ENCODE peak calls at places on chromosomes 1 and 21, in ten cellular contexts. One of them, this sample, is unnamed.

GRCh38 chr1:100219879-100220278 is 29.8 kb downstream of the DBT start:
- DNase-seq in testis: no peak
- DNase-seq in mucosa of descending colon: no peak
- DNase-seq in adrenal gland: no peak
- DNase-seq in hepatocyte: no peak
- DNase-seq in neural progenitor cell: no peak
- DNase-seq in mammary epithelial cell: no peak
- DNase-seq in thoracic aorta: no peak
- DNase-seq in tibial artery: no peak
- DNase-seq in IMR-90: no peak
- DNase-seq in this sample: no peak

GRCh38 chr21:18636897-18637296 is 233.3 kb upstream of the TMPRSS15 start:
- DNase-seq in testis: no peak
- DNase-seq in mucosa of descending colon: no peak
- DNase-seq in adrenal gland: no peak
- DNase-seq in hepatocyte: no peak
- DNase-seq in neural progenitor cell: no peak
- DNase-seq in mammary epithelial cell: no peak
- DNase-seq in thoracic aorta: no peak
- DNase-seq in tibial artery: no peak
- DNase-seq in IMR-90: no peak
- DNase-seq in this sample: no peak

GRCh38 chr21:34932233-34932632 is 116.9 kb downstream of the RUNX1 start:
- DNase-seq in testis: no peak
- DNase-seq in mucosa of descending colon: no peak
- DNase-seq in adrenal gland: no peak
- DNase-seq in hepatocyte: no peak
- DNase-seq in neural progenitor cell: no peak
- DNase-seq in mammary epithelial cell: no peak
- DNase-seq in thoracic aorta: no peak
- DNase-seq in tibial artery: no peak
- DNase-seq in IMR-90: no peak
- DNase-seq in this sample: no peak

GRCh38 chr21:33334191-33334590 is 9.4 kb downstream of the IFNAR1 start:
- DNase-seq in testis: no peak
- DNase-seq in mucosa of descending colon: no peak
- DNase-seq in adrenal gland: no peak
- DNase-seq in hepatocyte: no peak
- DNase-seq in neural progenitor cell: no peak
- DNase-seq in mammary epithelial cell: no peak
- DNase-seq in thoracic aorta: no peak
- DNase-seq in tibial artery: no peak
- DNase-seq in IMR-90: no peak
- DNase-seq in this sample: no peak

GRCh38 chr1:239031310-239031709 is 355.1 kb upstream of the CHRM3 start:
- DNase-seq in testis: no peak
- DNase-seq in mucosa of descending colon: no peak
- DNase-seq in adrenal gland: no peak
- DNase-seq in hepatocyte: no peak
- DNase-seq in neural progenitor cell: no peak
- DNase-seq in mammary epithelial cell: no peak
- DNase-seq in thoracic aorta: no peak
- DNase-seq in tibial artery: no peak
- DNase-seq in IMR-90: no peak
- DNase-seq in this sample: no peak

GRCh38 chr1:5621692-5622091 is 370.5 kb downstream of the NPHP4 start:
- DNase-seq in testis: no peak
- DNase-seq in mucosa of descending colon: no peak
- DNase-seq in adrenal gland: no peak
- DNase-seq in hepatocyte: no peak
- DNase-seq in neural progenitor cell: no peak
- DNase-seq in mammary epithelial cell: peak; percentile 3
- DNase-seq in thoracic aorta: no peak
- DNase-seq in tibial artery: no peak
- DNase-seq in IMR-90: no peak
- DNase-seq in this sample: no peak

GRCh38 chr1:99481391-99481996 is 164.4 kb upstream of the PALMD start:
- DNase-seq in testis: peak; percentile 80
- DNase-seq in mucosa of descending colon: no peak
- DNase-seq in adrenal gland: peak; percentile 72
- DNase-seq in hepatocyte: peak; percentile 85
- DNase-seq in neural progenitor cell: peak; percentile 79
- DNase-seq in mammary epithelial cell: peak; percentile 35
- DNase-seq in thoracic aorta: no peak
- DNase-seq in tibial artery: no peak
- DNase-seq in IMR-90: peak; percentile 68
- DNase-seq in this sample: peak; percentile 38

GRCh38 chr1:230900984-230901383 is 32.7 kb upstream of the C1orf198 start:
- DNase-seq in testis: no peak
- DNase-seq in mucosa of descending colon: no peak
- DNase-seq in adrenal gland: no peak
- DNase-seq in hepatocyte: no peak
- DNase-seq in neural progenitor cell: no peak
- DNase-seq in mammary epithelial cell: no peak
- DNase-seq in thoracic aorta: no peak
- DNase-seq in tibial artery: no peak
- DNase-seq in IMR-90: no peak
- DNase-seq in this sample: no peak

GRCh38 chr1:178495158-178495557 is 1.6 kb downstream of the CLEC20A start:
- DNase-seq in testis: no peak
- DNase-seq in mucosa of descending colon: no peak
- DNase-seq in adrenal gland: peak; percentile 25
- DNase-seq in hepatocyte: no peak
- DNase-seq in neural progenitor cell: no peak
- DNase-seq in mammary epithelial cell: no peak
- DNase-seq in thoracic aorta: no peak
- DNase-seq in tibial artery: no peak
- DNase-seq in IMR-90: no peak
- DNase-seq in this sample: no peak

GRCh38 chr1:236139495-236139894 is 2.8 kb upstream of the GPR137B start:
- DNase-seq in testis: no peak
- DNase-seq in mucosa of descending colon: no peak
- DNase-seq in adrenal gland: no peak
- DNase-seq in hepatocyte: no peak
- DNase-seq in neural progenitor cell: no peak
- DNase-seq in mammary epithelial cell: no peak
- DNase-seq in thoracic aorta: no peak
- DNase-seq in tibial artery: no peak
- DNase-seq in IMR-90: no peak
- DNase-seq in this sample: no peak

GRCh38 chr1:236141447-236142357 is 637 bp upstream of the GPR137B start:
- DNase-seq in testis: peak; percentile 54
- DNase-seq in mucosa of descending colon: no peak
- DNase-seq in adrenal gland: no peak
- DNase-seq in hepatocyte: peak; percentile 63
- DNase-seq in neural progenitor cell: peak; percentile 72
- DNase-seq in mammary epithelial cell: peak; percentile 40
- DNase-seq in thoracic aorta: no peak
- DNase-seq in tibial artery: no peak
- DNase-seq in IMR-90: peak; percentile 56
- DNase-seq in this sample: no peak

GRCh38 chr1:236140705-236141446 is 1.5 kb upstream of the GPR137B start:
- DNase-seq in testis: no peak
- DNase-seq in mucosa of descending colon: no peak
- DNase-seq in adrenal gland: no peak
- DNase-seq in hepatocyte: no peak
- DNase-seq in neural progenitor cell: no peak
- DNase-seq in mammary epithelial cell: peak; percentile 15
- DNase-seq in thoracic aorta: no peak
- DNase-seq in tibial artery: no peak
- DNase-seq in IMR-90: peak; percentile 3
- DNase-seq in this sample: no peak

GRCh38 chr1:236133802-236134201 is 8.5 kb upstream of the GPR137B start:
- DNase-seq in testis: no peak
- DNase-seq in mucosa of descending colon: no peak
- DNase-seq in adrenal gland: no peak
- DNase-seq in hepatocyte: no peak
- DNase-seq in neural progenitor cell: no peak
- DNase-seq in mammary epithelial cell: no peak
- DNase-seq in thoracic aorta: no peak
- DNase-seq in tibial artery: no peak
- DNase-seq in IMR-90: no peak
- DNase-seq in this sample: no peak

GRCh38 chr1:236137285-236137852 is 5.0 kb upstream of the GPR137B start:
- DNase-seq in testis: no peak
- DNase-seq in mucosa of descending colon: no peak
- DNase-seq in adrenal gland: no peak
- DNase-seq in hepatocyte: no peak
- DNase-seq in neural progenitor cell: no peak
- DNase-seq in mammary epithelial cell: no peak
- DNase-seq in thoracic aorta: no peak
- DNase-seq in tibial artery: no peak
- DNase-seq in IMR-90: no peak
- DNase-seq in this sample: no peak
- TF ChIP-seq CTCF in testis: no peak
- TF ChIP-seq CTCF in mucosa of descending colon: no peak
- TF ChIP-seq CTCF in adrenal gland: no peak
- TF ChIP-seq CTCF in hepatocyte: no peak
- TF ChIP-seq CTCF in neural progenitor cell: no peak
- TF ChIP-seq CTCF in mammary epithelial cell: peak; percentile 4
- TF ChIP-seq CTCF in thoracic aorta: no peak
- TF ChIP-seq CTCF in tibial artery: no peak
- TF ChIP-seq CTCF in IMR-90: no peak
- TF ChIP-seq CTCF in this sample: no peak

GRCh38 chr1:54363925-54364324 is 42.3 kb downstream of the SSBP3 start:
- DNase-seq in testis: no peak
- DNase-seq in mucosa of descending colon: no peak
- DNase-seq in adrenal gland: no peak
- DNase-seq in hepatocyte: no peak
- DNase-seq in neural progenitor cell: no peak
- DNase-seq in mammary epithelial cell: no peak
- DNase-seq in thoracic aorta: no peak
- DNase-seq in tibial artery: no peak
- DNase-seq in IMR-90: no peak
- DNase-seq in this sample: no peak
- H3K4me1 ChIP-seq in testis: peaks cover 10% of the 10 kb centered on the region
- H3K4me1 ChIP-seq in mucosa of descending colon: peaks cover 21% of the 10 kb centered on the region
- H3K4me1 ChIP-seq in adrenal gland: peaks cover 22% of the 10 kb centered on the region
- H3K4me1 ChIP-seq in hepatocyte: peaks cover 25% of the 10 kb centered on the region
- H3K4me1 ChIP-seq in neural progenitor cell: peaks cover 26% of the 10 kb centered on the region
- H3K4me1 ChIP-seq in mammary epithelial cell: peaks cover 12% of the 10 kb centered on the region
- H3K4me1 ChIP-seq in thoracic aorta: no peaks in the 10 kb centered on the region
- H3K4me1 ChIP-seq in tibial artery: no peaks in the 10 kb centered on the region
- H3K4me1 ChIP-seq in IMR-90: peaks cover 22% of the 10 kb centered on the region
- H3K4me1 ChIP-seq in this sample: peaks cover 70% of the 10 kb centered on the region

GRCh38 chr1:26037904-26038303 is 8.0 kb downstream of the SLC30A2 start:
- DNase-seq in testis: no peak
- DNase-seq in mucosa of descending colon: no peak
- DNase-seq in adrenal gland: no peak
- DNase-seq in hepatocyte: no peak
- DNase-seq in neural progenitor cell: no peak
- DNase-seq in mammary epithelial cell: no peak
- DNase-seq in thoracic aorta: no peak
- DNase-seq in tibial artery: no peak
- DNase-seq in IMR-90: no peak
- DNase-seq in this sample: no peak

GRCh38 chr1:26034504-26035202 is 11.3 kb downstream of the SLC30A2 start:
- DNase-seq in testis: no peak
- DNase-seq in mucosa of descending colon: no peak
- DNase-seq in adrenal gland: no peak
- DNase-seq in hepatocyte: no peak
- DNase-seq in neural progenitor cell: peak; percentile 45
- DNase-seq in mammary epithelial cell: peak; percentile 11
- DNase-seq in thoracic aorta: no peak
- DNase-seq in tibial artery: no peak
- DNase-seq in IMR-90: no peak
- DNase-seq in this sample: no peak

GRCh38 chr1:26036756-26037281 is 9.1 kb downstream of the SLC30A2 start:
- DNase-seq in testis: no peak
- DNase-seq in mucosa of descending colon: no peak
- DNase-seq in adrenal gland: no peak
- DNase-seq in hepatocyte: no peak
- DNase-seq in neural progenitor cell: no peak
- DNase-seq in mammary epithelial cell: no peak
- DNase-seq in thoracic aorta: no peak
- DNase-seq in tibial artery: no peak
- DNase-seq in IMR-90: no peak
- DNase-seq in this sample: no peak

GRCh38 chr1:26035203-26035958 is 10.5 kb downstream of the SLC30A2 start:
- DNase-seq in testis: peak; percentile 99
- DNase-seq in mucosa of descending colon: peak; percentile 96
- DNase-seq in adrenal gland: peak; percentile 98
- DNase-seq in hepatocyte: peak; percentile 98
- DNase-seq in neural progenitor cell: peak; percentile 99
- DNase-seq in mammary epithelial cell: peak; percentile 86
- DNase-seq in thoracic aorta: peak; percentile 90
- DNase-seq in tibial artery: peak; percentile 95
- DNase-seq in IMR-90: peak; percentile 87
- DNase-seq in this sample: peak; percentile 98

GRCh38 chr1:26035959-26036755 is 9.8 kb downstream of the SLC30A2 start:
- DNase-seq in testis: peak; percentile 88
- DNase-seq in mucosa of descending colon: peak; percentile 82
- DNase-seq in adrenal gland: peak; percentile 93
- DNase-seq in hepatocyte: peak; percentile 89
- DNase-seq in neural progenitor cell: peak; percentile 89
- DNase-seq in mammary epithelial cell: peak; percentile 60
- DNase-seq in thoracic aorta: peak; percentile 33
- DNase-seq in tibial artery: peak; percentile 85
- DNase-seq in IMR-90: peak; percentile 53
- DNase-seq in this sample: peak; percentile 86
- TF ChIP-seq CTCF in testis: peak; percentile 100
- TF ChIP-seq CTCF in mucosa of descending colon: peak; percentile 100
- TF ChIP-seq CTCF in adrenal gland: peak; percentile 99
- TF ChIP-seq CTCF in hepatocyte: peak; percentile 99
- TF ChIP-seq CTCF in neural progenitor cell: peak; percentile 97
- TF ChIP-seq CTCF in mammary epithelial cell: peak; percentile 88
- TF ChIP-seq CTCF in thoracic aorta: peak; percentile 100
- TF ChIP-seq CTCF in tibial artery: peak; percentile 100
- TF ChIP-seq CTCF in IMR-90: peak; percentile 96
- TF ChIP-seq CTCF in this sample: peak; percentile 100

GRCh38 chr1:113808450-113809195 is 3.7 kb downstream of the RSBN1 start:
- DNase-seq in testis: no peak
- DNase-seq in mucosa of descending colon: no peak
- DNase-seq in adrenal gland: no peak
- DNase-seq in hepatocyte: no peak
- DNase-seq in neural progenitor cell: no peak
- DNase-seq in mammary epithelial cell: peak; percentile 18
- DNase-seq in thoracic aorta: no peak
- DNase-seq in tibial artery: no peak
- DNase-seq in IMR-90: no peak
- DNase-seq in this sample: no peak

GRCh38 chr1:113812661-113813135 is 422 bp upstream of the RSBN1 start:
- DNase-seq in testis: peak; percentile 45
- DNase-seq in mucosa of descending colon: peak; percentile 59
- DNase-seq in adrenal gland: peak; percentile 66
- DNase-seq in hepatocyte: peak; percentile 18
- DNase-seq in neural progenitor cell: peak; percentile 38
- DNase-seq in mammary epithelial cell: no peak
- DNase-seq in thoracic aorta: no peak
- DNase-seq in tibial artery: no peak
- DNase-seq in IMR-90: no peak
- DNase-seq in this sample: no peak

GRCh38 chr1:113811888-113812660 is at the start of gene RSBN1:
- DNase-seq in testis: peak; percentile 100
- DNase-seq in mucosa of descending colon: peak; percentile 99
- DNase-seq in adrenal gland: peak; percentile 100
- DNase-seq in hepatocyte: peak; percentile 99
- DNase-seq in neural progenitor cell: peak; percentile 99
- DNase-seq in mammary epithelial cell: peak; percentile 100
- DNase-seq in thoracic aorta: peak; percentile 97
- DNase-seq in tibial artery: peak; percentile 100
- DNase-seq in IMR-90: peak; percentile 99
- DNase-seq in this sample: peak; percentile 99

GRCh38 chr1:113811353-113811887 is 856 bp downstream of the RSBN1 start:
- DNase-seq in testis: peak; percentile 43
- DNase-seq in mucosa of descending colon: no peak
- DNase-seq in adrenal gland: peak; percentile 83
- DNase-seq in hepatocyte: peak; percentile 66
- DNase-seq in neural progenitor cell: peak; percentile 82
- DNase-seq in mammary epithelial cell: peak; percentile 51
- DNase-seq in thoracic aorta: peak; percentile 7
- DNase-seq in tibial artery: no peak
- DNase-seq in IMR-90: peak; percentile 22
- DNase-seq in this sample: peak; percentile 69

GRCh38 chr1:113809651-113810602 is 2.3 kb downstream of the RSBN1 start:
- DNase-seq in testis: no peak
- DNase-seq in mucosa of descending colon: no peak
- DNase-seq in adrenal gland: no peak
- DNase-seq in hepatocyte: peak; percentile 72
- DNase-seq in neural progenitor cell: no peak
- DNase-seq in mammary epithelial cell: no peak
- DNase-seq in thoracic aorta: no peak
- DNase-seq in tibial artery: no peak
- DNase-seq in IMR-90: peak; percentile 50
- DNase-seq in this sample: no peak
- H3K4me1 ChIP-seq in testis: peaks cover 10% of the 10 kb centered on the region
- H3K4me1 ChIP-seq in mucosa of descending colon: peaks cover 34% of the 10 kb centered on the region
- H3K4me1 ChIP-seq in adrenal gland: peaks cover 36% of the 10 kb centered on the region
- H3K4me1 ChIP-seq in hepatocyte: peaks cover 10% of the 10 kb centered on the region
- H3K4me1 ChIP-seq in neural progenitor cell: peaks cover 19% of the 10 kb centered on the region
- H3K4me1 ChIP-seq in mammary epithelial cell: peaks cover 21% of the 10 kb centered on the region
- H3K4me1 ChIP-seq in thoracic aorta: peaks cover 27% of the 10 kb centered on the region
- H3K4me1 ChIP-seq in tibial artery: no peaks in the 10 kb centered on the region
- H3K4me1 ChIP-seq in IMR-90: peaks cover 6% of the 10 kb centered on the region
- H3K4me1 ChIP-seq in this sample: peaks cover 12% of the 10 kb centered on the region